ENCODE peak calls at places on chromosomes 5 and 9, in seven cellular contexts. One of them, this sample, is unnamed.

GRCh38 chr5:155089649-155090048 is 76.1 kb downstream of the KIF4B start:
- DNase-seq in mesenchymal stem cell: peak
- DNase-seq in H9: no peak
- DNase-seq in mesendoderm: no peak
- DNase-seq in trophoblast cell: no peak
- DNase-seq in IMR-90: no peak
- DNase-seq in H1: no peak
- DNase-seq in this sample: no peak

GRCh38 chr5:71703941-71704340 is 15.1 kb upstream of the CARTPT start:
- DNase-seq in mesenchymal stem cell: no peak
- DNase-seq in H9: peak
- DNase-seq in mesendoderm: peak
- DNase-seq in trophoblast cell: no peak
- DNase-seq in IMR-90: no peak
- DNase-seq in H1: no peak
- DNase-seq in this sample: peak

GRCh38 chr5:111699324-111699723 is 57.7 kb downstream of the NREP start:
- DNase-seq in mesenchymal stem cell: no peak
- DNase-seq in H9: no peak
- DNase-seq in mesendoderm: no peak
- DNase-seq in trophoblast cell: no peak
- DNase-seq in IMR-90: no peak
- DNase-seq in H1: no peak
- DNase-seq in this sample: no peak

GRCh38 chr5:107640568-107640967 is 30.2 kb downstream of the EFNA5 start:
- DNase-seq in mesenchymal stem cell: no peak
- DNase-seq in H9: no peak
- DNase-seq in mesendoderm: no peak
- DNase-seq in trophoblast cell: no peak
- DNase-seq in IMR-90: no peak
- DNase-seq in H1: no peak
- DNase-seq in this sample: no peak

GRCh38 chr5:172322028-172322965 is 38.7 kb upstream of the UBTD2 start:
- DNase-seq in mesenchymal stem cell: no peak
- DNase-seq in H9: no peak
- DNase-seq in mesendoderm: no peak
- DNase-seq in trophoblast cell: no peak
- DNase-seq in IMR-90: no peak
- DNase-seq in H1: no peak
- DNase-seq in this sample: no peak

GRCh38 chr5:110072646-110073045 is 382.9 kb downstream of the MAN2A1 start:
- DNase-seq in mesenchymal stem cell: no peak
- DNase-seq in H9: no peak
- DNase-seq in mesendoderm: no peak
- DNase-seq in trophoblast cell: peak
- DNase-seq in IMR-90: no peak
- DNase-seq in H1: no peak
- DNase-seq in this sample: no peak

GRCh38 chr9:20873240-20873860 is 158.1 kb downstream of the HACD4 start:
- DNase-seq in mesenchymal stem cell: peak
- DNase-seq in H9: no peak
- DNase-seq in mesendoderm: no peak
- DNase-seq in trophoblast cell: peak
- DNase-seq in IMR-90: peak
- DNase-seq in H1: no peak
- DNase-seq in this sample: no peak

GRCh38 chr5:122942164-122942914 is 94.2 kb downstream of the PPIC start:
- DNase-seq in mesenchymal stem cell: peak
- DNase-seq in H9: no peak
- DNase-seq in mesendoderm: peak
- DNase-seq in trophoblast cell: no peak
- DNase-seq in IMR-90: peak
- DNase-seq in H1: no peak
- DNase-seq in this sample: no peak

GRCh38 chr5:59525957-59526356 is 367.6 kb downstream of the PDE4D start:
- DNase-seq in mesenchymal stem cell: peak
- DNase-seq in H9: no peak
- DNase-seq in mesendoderm: no peak
- DNase-seq in trophoblast cell: no peak
- DNase-seq in IMR-90: peak
- DNase-seq in H1: no peak
- DNase-seq in this sample: no peak

GRCh38 chr5:38468202-38468656 is 88.2 kb downstream of the LIFR start:
- DNase-seq in mesenchymal stem cell: peak
- DNase-seq in H9: no peak
- DNase-seq in mesendoderm: no peak
- DNase-seq in trophoblast cell: peak
- DNase-seq in IMR-90: peak
- DNase-seq in H1: no peak
- DNase-seq in this sample: no peak

GRCh38 chr5:91556-92263 is at the start of gene PLEKHG4B:
- DNase-seq in mesenchymal stem cell: no peak
- DNase-seq in H9: peak
- DNase-seq in mesendoderm: peak
- DNase-seq in trophoblast cell: no peak
- DNase-seq in IMR-90: no peak
- DNase-seq in H1: peak
- DNase-seq in this sample: peak

GRCh38 chr5:180975338-180975737 is 13.3 kb upstream of the BTNL3 start:
- DNase-seq in mesenchymal stem cell: no peak
- DNase-seq in H9: no peak
- DNase-seq in mesendoderm: no peak
- DNase-seq in trophoblast cell: no peak
- DNase-seq in IMR-90: no peak
- DNase-seq in H1: no peak
- DNase-seq in this sample: no peak

GRCh38 chr9:12775373-12775962 is 648 bp downstream of the LURAP1L start:
- DNase-seq in mesenchymal stem cell: peak
- DNase-seq in H9: peak
- DNase-seq in mesendoderm: peak
- DNase-seq in trophoblast cell: no peak
- DNase-seq in IMR-90: no peak
- DNase-seq in H1: peak
- DNase-seq in this sample: peak

GRCh38 chr5:74017786-74018211 is 391.8 kb downstream of the ARHGEF28 start:
- DNase-seq in mesenchymal stem cell: peak
- DNase-seq in H9: no peak
- DNase-seq in mesendoderm: peak
- DNase-seq in trophoblast cell: peak
- DNase-seq in IMR-90: peak
- DNase-seq in H1: no peak
- DNase-seq in this sample: no peak

GRCh38 chr5:56815657-56816545 is 552 bp downstream of the MAP3K1 start:
- DNase-seq in mesenchymal stem cell: peak
- DNase-seq in H9: peak
- DNase-seq in mesendoderm: peak
- DNase-seq in trophoblast cell: no peak
- DNase-seq in IMR-90: peak
- DNase-seq in H1: peak
- DNase-seq in this sample: peak

GRCh38 chr5:34687269-34688011 is 31.3 kb downstream of the RAI14 start:
- DNase-seq in mesenchymal stem cell: peak
- DNase-seq in H9: no peak
- DNase-seq in mesendoderm: no peak
- DNase-seq in trophoblast cell: peak
- DNase-seq in IMR-90: peak
- DNase-seq in H1: no peak
- DNase-seq in this sample: no peak

GRCh38 chr5:180353226-180353962 is at the start of gene GFPT2:
- DNase-seq in mesenchymal stem cell: peak
- DNase-seq in H9: peak
- DNase-seq in mesendoderm: peak
- DNase-seq in trophoblast cell: peak
- DNase-seq in IMR-90: peak
- DNase-seq in H1: peak
- DNase-seq in this sample: peak

GRCh38 chr5:148794275-148794674 is 32.1 kb upstream of the ADRB2 start:
- DNase-seq in mesenchymal stem cell: no peak
- DNase-seq in H9: no peak
- DNase-seq in mesendoderm: no peak
- DNase-seq in trophoblast cell: no peak
- DNase-seq in IMR-90: peak
- DNase-seq in H1: no peak
- DNase-seq in this sample: no peak

GRCh38 chr9:23851024-23851629 is 25.1 kb upstream of the ELAVL2 start:
- DNase-seq in mesenchymal stem cell: peak
- DNase-seq in H9: peak
- DNase-seq in mesendoderm: peak
- DNase-seq in trophoblast cell: no peak
- DNase-seq in IMR-90: no peak
- DNase-seq in H1: peak
- DNase-seq in this sample: peak

GRCh38 chr5:7261049-7261448 is 134.9 kb upstream of the ADCY2 start:
- DNase-seq in mesenchymal stem cell: peak
- DNase-seq in H9: peak
- DNase-seq in mesendoderm: peak
- DNase-seq in trophoblast cell: peak
- DNase-seq in IMR-90: no peak
- DNase-seq in H1: no peak
- DNase-seq in this sample: peak

GRCh38 chr5:172093965-172094364 is 87.5 kb upstream of the FBXW11 start:
- DNase-seq in mesenchymal stem cell: no peak
- DNase-seq in H9: no peak
- DNase-seq in mesendoderm: no peak
- DNase-seq in trophoblast cell: peak
- DNase-seq in IMR-90: no peak
- DNase-seq in H1: no peak
- DNase-seq in this sample: no peak

GRCh38 chr9:22457448-22457847 is 10.8 kb downstream of the DMRTA1 start:
- DNase-seq in mesenchymal stem cell: no peak
- DNase-seq in H9: peak
- DNase-seq in mesendoderm: peak
- DNase-seq in trophoblast cell: no peak
- DNase-seq in IMR-90: no peak
- DNase-seq in H1: no peak
- DNase-seq in this sample: no peak

GRCh38 chr5:77239126-77239741 is 28.8 kb downstream of the PDE8B start:
- DNase-seq in mesenchymal stem cell: peak
- DNase-seq in H9: no peak
- DNase-seq in mesendoderm: no peak
- DNase-seq in trophoblast cell: no peak
- DNase-seq in IMR-90: no peak
- DNase-seq in H1: no peak
- DNase-seq in this sample: no peak

GRCh38 chr9:36327903-36328302 is 69.7 kb upstream of the GNE start:
- DNase-seq in mesenchymal stem cell: peak
- DNase-seq in H9: no peak
- DNase-seq in mesendoderm: peak
- DNase-seq in trophoblast cell: no peak
- DNase-seq in IMR-90: peak
- DNase-seq in H1: no peak
- DNase-seq in this sample: no peak

GRCh38 chr5:170752257-170753215 is 31.0 kb upstream of the GABRP start:
- DNase-seq in mesenchymal stem cell: no peak
- DNase-seq in H9: peak
- DNase-seq in mesendoderm: no peak
- DNase-seq in trophoblast cell: no peak
- DNase-seq in IMR-90: no peak
- DNase-seq in H1: no peak
- DNase-seq in this sample: no peak

GRCh38 chr9:13992136-13992798 is 321.7 kb downstream of the NFIB start:
- DNase-seq in mesenchymal stem cell: no peak
- DNase-seq in H9: no peak
- DNase-seq in mesendoderm: no peak
- DNase-seq in trophoblast cell: no peak
- DNase-seq in IMR-90: no peak
- DNase-seq in H1: no peak
- DNase-seq in this sample: no peak
- H2AK5ac ChIP-seq in mesenchymal stem cell: no peak
- H2AK5ac ChIP-seq in H9: no peak
- H2AK5ac ChIP-seq in mesendoderm: no peak
- H2AK5ac ChIP-seq in trophoblast cell: no peak
- H2AK5ac ChIP-seq in IMR-90: no peak
- H2AK5ac ChIP-seq in H1: no peak
- H2AK5ac ChIP-seq in this sample: no peak

GRCh38 chr9:106675780-106676179 is 187.2 kb upstream of the ZNF462 start:
- DNase-seq in mesenchymal stem cell: no peak
- DNase-seq in H9: no peak
- DNase-seq in mesendoderm: peak
- DNase-seq in trophoblast cell: peak
- DNase-seq in IMR-90: no peak
- DNase-seq in H1: no peak
- DNase-seq in this sample: no peak

GRCh38 chr9:106682420-106682819 is 180.5 kb upstream of the ZNF462 start:
- DNase-seq in mesenchymal stem cell: peak
- DNase-seq in H9: no peak
- DNase-seq in mesendoderm: peak
- DNase-seq in trophoblast cell: peak
- DNase-seq in IMR-90: no peak
- DNase-seq in H1: no peak
- DNase-seq in this sample: no peak

GRCh38 chr9:106678273-106678672 is 184.7 kb upstream of the ZNF462 start:
- DNase-seq in mesenchymal stem cell: no peak
- DNase-seq in H9: no peak
- DNase-seq in mesendoderm: no peak
- DNase-seq in trophoblast cell: no peak
- DNase-seq in IMR-90: no peak
- DNase-seq in H1: no peak
- DNase-seq in this sample: no peak

GRCh38 chr9:106677815-106678214 is 185.2 kb upstream of the ZNF462 start:
- DNase-seq in mesenchymal stem cell: no peak
- DNase-seq in H9: no peak
- DNase-seq in mesendoderm: no peak
- DNase-seq in trophoblast cell: no peak
- DNase-seq in IMR-90: no peak
- DNase-seq in H1: no peak
- DNase-seq in this sample: no peak

GRCh38 chr9:106677374-106677773 is 185.6 kb upstream of the ZNF462 start:
- DNase-seq in mesenchymal stem cell: no peak
- DNase-seq in H9: no peak
- DNase-seq in mesendoderm: peak
- DNase-seq in trophoblast cell: no peak
- DNase-seq in IMR-90: no peak
- DNase-seq in H1: peak
- DNase-seq in this sample: no peak
- H3K9ac ChIP-seq in mesenchymal stem cell: no peak
- H3K9ac ChIP-seq in H9: no peak
- H3K9ac ChIP-seq in mesendoderm: no peak
- H3K9ac ChIP-seq in trophoblast cell: no peak
- H3K9ac ChIP-seq in IMR-90: no peak
- H3K9ac ChIP-seq in H1: no peak
- H3K9ac ChIP-seq in this sample: no peak

GRCh38 chr9:83569326-83569725 is 31.1 kb upstream of the FRMD3 start:
- DNase-seq in mesenchymal stem cell: no peak
- DNase-seq in H9: no peak
- DNase-seq in mesendoderm: no peak
- DNase-seq in trophoblast cell: no peak
- DNase-seq in IMR-90: no peak
- DNase-seq in H1: no peak
- DNase-seq in this sample: no peak
- H3K4ac ChIP-seq in mesenchymal stem cell: no peak
- H3K4ac ChIP-seq in H9: no peak
- H3K4ac ChIP-seq in mesendoderm: no peak
- H3K4ac ChIP-seq in trophoblast cell: no peak
- H3K4ac ChIP-seq in IMR-90: no peak
- H3K4ac ChIP-seq in H1: no peak
- H3K4ac ChIP-seq in this sample: no peak

DNA sequence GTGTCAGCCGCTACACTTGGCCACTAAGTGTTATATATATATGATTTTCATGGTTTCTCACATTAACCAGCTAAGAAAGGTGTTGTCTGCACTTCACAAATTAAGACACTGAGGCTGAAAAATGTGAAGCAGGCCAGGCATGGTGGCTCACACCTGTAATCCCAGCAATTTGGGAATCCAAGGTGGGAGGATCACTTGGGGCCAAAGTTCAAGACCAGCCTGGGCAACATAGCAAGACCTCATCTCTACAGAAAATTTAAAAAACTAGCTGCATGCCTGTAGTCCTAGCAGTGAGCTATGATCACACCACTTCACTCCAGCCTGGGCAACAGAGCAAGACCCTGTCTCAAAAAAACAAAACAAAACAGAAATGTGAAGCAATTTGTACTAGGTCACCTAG is 1.8 kb downstream of the COQ4 start:
- DNase-seq in mesenchymal stem cell: no peak
- DNase-seq in H9: no peak
- DNase-seq in mesendoderm: no peak
- DNase-seq in trophoblast cell: no peak
- DNase-seq in IMR-90: no peak
- DNase-seq in H1: no peak
- DNase-seq in this sample: no peak
- H2AK5ac ChIP-seq in mesenchymal stem cell: no peak
- H2AK5ac ChIP-seq in H9: no peak
- H2AK5ac ChIP-seq in mesendoderm: no peak
- H2AK5ac ChIP-seq in trophoblast cell: no peak
- H2AK5ac ChIP-seq in IMR-90: no peak
- H2AK5ac ChIP-seq in H1: no peak
- H2AK5ac ChIP-seq in this sample: no peak

This sample was measured in neuronal stem cell.